ENCODE peak calls at places on chromosomes 4 and X, in nine cellular contexts. One of them, this sample, is unnamed.

GRCh38 chr4:149531861-149532260 is 283.8 kb downstream of the IQCM start:
- DNase-seq in AG04449: no peak
- DNase-seq in B cell: no peak
- DNase-seq in endothelial cell: no peak
- DNase-seq in stimulated activated CD8-positive, alpha-beta memory T cell treated with anti-CD3 and anti-CD28 coated beads, Interleukin-4, amount 100 ng/mL, for 4 hours: no peak
- DNase-seq in hippocampal formation: no peak
- DNase-seq in stimulated activated CD4-positive, alpha-beta T cell treated with anti-CD3 and anti-CD28 coated beads, TNF-alpha, amount 100 ng/mL, for 48 hours: no peak
- DNase-seq in tibial nerve: no peak
- DNase-seq in T-helper 2 cell: no peak
- DNase-seq in this sample: no peak

GRCh38 chrX:32966956-32967355 is 244.4 kb downstream of the DMD start:
- DNase-seq in AG04449: no peak
- DNase-seq in B cell: no peak
- DNase-seq in endothelial cell: no peak
- DNase-seq in stimulated activated CD8-positive, alpha-beta memory T cell treated with anti-CD3 and anti-CD28 coated beads, Interleukin-4, amount 100 ng/mL, for 4 hours: no peak
- DNase-seq in hippocampal formation: no peak
- DNase-seq in stimulated activated CD4-positive, alpha-beta T cell treated with anti-CD3 and anti-CD28 coated beads, TNF-alpha, amount 100 ng/mL, for 48 hours: no peak
- DNase-seq in tibial nerve: no peak
- DNase-seq in T-helper 2 cell: no peak
- DNase-seq in this sample: no peak

GRCh38 chr4:56186808-56187523 is 200.3 kb downstream of the AASDH start:
- DNase-seq in AG04449: no peak
- DNase-seq in B cell: no peak
- DNase-seq in endothelial cell: no peak
- DNase-seq in stimulated activated CD8-positive, alpha-beta memory T cell treated with anti-CD3 and anti-CD28 coated beads, Interleukin-4, amount 100 ng/mL, for 4 hours: no peak
- DNase-seq in hippocampal formation: no peak
- DNase-seq in stimulated activated CD4-positive, alpha-beta T cell treated with anti-CD3 and anti-CD28 coated beads, TNF-alpha, amount 100 ng/mL, for 48 hours: no peak
- DNase-seq in tibial nerve: no peak
- DNase-seq in T-helper 2 cell: no peak
- DNase-seq in this sample: no peak

GRCh38 chrX:152904151-152905080 is 6.5 kb downstream of the ZNF185 start:
- DNase-seq in AG04449: peak
- DNase-seq in B cell: no peak
- DNase-seq in endothelial cell: peak
- DNase-seq in stimulated activated CD8-positive, alpha-beta memory T cell treated with anti-CD3 and anti-CD28 coated beads, Interleukin-4, amount 100 ng/mL, for 4 hours: no peak
- DNase-seq in hippocampal formation: no peak
- DNase-seq in stimulated activated CD4-positive, alpha-beta T cell treated with anti-CD3 and anti-CD28 coated beads, TNF-alpha, amount 100 ng/mL, for 48 hours: no peak
- DNase-seq in tibial nerve: peak
- DNase-seq in T-helper 2 cell: no peak
- DNase-seq in this sample: no peak

GRCh38 chr4:156931267-156931666 is 40.3 kb downstream of the PDGFC start:
- DNase-seq in AG04449: no peak
- DNase-seq in B cell: no peak
- DNase-seq in endothelial cell: no peak
- DNase-seq in stimulated activated CD8-positive, alpha-beta memory T cell treated with anti-CD3 and anti-CD28 coated beads, Interleukin-4, amount 100 ng/mL, for 4 hours: no peak
- DNase-seq in hippocampal formation: no peak
- DNase-seq in stimulated activated CD4-positive, alpha-beta T cell treated with anti-CD3 and anti-CD28 coated beads, TNF-alpha, amount 100 ng/mL, for 48 hours: no peak
- DNase-seq in tibial nerve: no peak
- DNase-seq in T-helper 2 cell: no peak
- DNase-seq in this sample: no peak

GRCh38 chr4:7817877-7818675 is 121.6 kb downstream of the AFAP1 start:
- DNase-seq in AG04449: no peak
- DNase-seq in B cell: no peak
- DNase-seq in endothelial cell: no peak
- DNase-seq in stimulated activated CD8-positive, alpha-beta memory T cell treated with anti-CD3 and anti-CD28 coated beads, Interleukin-4, amount 100 ng/mL, for 4 hours: no peak
- DNase-seq in hippocampal formation: peak
- DNase-seq in stimulated activated CD4-positive, alpha-beta T cell treated with anti-CD3 and anti-CD28 coated beads, TNF-alpha, amount 100 ng/mL, for 48 hours: no peak
- DNase-seq in tibial nerve: no peak
- DNase-seq in T-helper 2 cell: no peak
- DNase-seq in this sample: no peak

GRCh38 chrX:9856596-9856995 is 70.4 kb downstream of the SHROOM2 start:
- DNase-seq in AG04449: no peak
- DNase-seq in B cell: no peak
- DNase-seq in endothelial cell: no peak
- DNase-seq in stimulated activated CD8-positive, alpha-beta memory T cell treated with anti-CD3 and anti-CD28 coated beads, Interleukin-4, amount 100 ng/mL, for 4 hours: no peak
- DNase-seq in hippocampal formation: no peak
- DNase-seq in stimulated activated CD4-positive, alpha-beta T cell treated with anti-CD3 and anti-CD28 coated beads, TNF-alpha, amount 100 ng/mL, for 48 hours: no peak
- DNase-seq in tibial nerve: no peak
- DNase-seq in T-helper 2 cell: no peak
- DNase-seq in this sample: no peak

GRCh38 chrX:122591546-122591945 is 592.5 kb upstream of the GRIA3 start:
- DNase-seq in AG04449: no peak
- DNase-seq in B cell: no peak
- DNase-seq in endothelial cell: no peak
- DNase-seq in stimulated activated CD8-positive, alpha-beta memory T cell treated with anti-CD3 and anti-CD28 coated beads, Interleukin-4, amount 100 ng/mL, for 4 hours: no peak
- DNase-seq in hippocampal formation: no peak
- DNase-seq in stimulated activated CD4-positive, alpha-beta T cell treated with anti-CD3 and anti-CD28 coated beads, TNF-alpha, amount 100 ng/mL, for 48 hours: no peak
- DNase-seq in tibial nerve: no peak
- DNase-seq in T-helper 2 cell: no peak
- DNase-seq in this sample: no peak

GRCh38 chrX:132092439-132093065 is 35.3 kb downstream of the FRMD7 start:
- DNase-seq in AG04449: no peak
- DNase-seq in B cell: peak
- DNase-seq in endothelial cell: peak
- DNase-seq in stimulated activated CD8-positive, alpha-beta memory T cell treated with anti-CD3 and anti-CD28 coated beads, Interleukin-4, amount 100 ng/mL, for 4 hours: peak
- DNase-seq in hippocampal formation: peak
- DNase-seq in stimulated activated CD4-positive, alpha-beta T cell treated with anti-CD3 and anti-CD28 coated beads, TNF-alpha, amount 100 ng/mL, for 48 hours: peak
- DNase-seq in tibial nerve: peak
- DNase-seq in T-helper 2 cell: peak
- DNase-seq in this sample: peak

GRCh38 chr4:184416913-184417734 is 57.2 kb downstream of the IRF2 start:
- DNase-seq in AG04449: no peak
- DNase-seq in B cell: no peak
- DNase-seq in endothelial cell: no peak
- DNase-seq in stimulated activated CD8-positive, alpha-beta memory T cell treated with anti-CD3 and anti-CD28 coated beads, Interleukin-4, amount 100 ng/mL, for 4 hours: no peak
- DNase-seq in hippocampal formation: no peak
- DNase-seq in stimulated activated CD4-positive, alpha-beta T cell treated with anti-CD3 and anti-CD28 coated beads, TNF-alpha, amount 100 ng/mL, for 48 hours: peak
- DNase-seq in tibial nerve: no peak
- DNase-seq in T-helper 2 cell: peak
- DNase-seq in this sample: peak

GRCh38 chr4:17807446-17807845 is 3.1 kb downstream of the DCAF16 start:
- DNase-seq in AG04449: no peak
- DNase-seq in B cell: no peak
- DNase-seq in endothelial cell: no peak
- DNase-seq in stimulated activated CD8-positive, alpha-beta memory T cell treated with anti-CD3 and anti-CD28 coated beads, Interleukin-4, amount 100 ng/mL, for 4 hours: no peak
- DNase-seq in hippocampal formation: no peak
- DNase-seq in stimulated activated CD4-positive, alpha-beta T cell treated with anti-CD3 and anti-CD28 coated beads, TNF-alpha, amount 100 ng/mL, for 48 hours: no peak
- DNase-seq in tibial nerve: no peak
- DNase-seq in T-helper 2 cell: no peak
- DNase-seq in this sample: no peak

GRCh38 chr4:74660866-74661265 is 133.5 kb downstream of the BTC start:
- DNase-seq in AG04449: no peak
- DNase-seq in B cell: no peak
- DNase-seq in endothelial cell: no peak
- DNase-seq in stimulated activated CD8-positive, alpha-beta memory T cell treated with anti-CD3 and anti-CD28 coated beads, Interleukin-4, amount 100 ng/mL, for 4 hours: no peak
- DNase-seq in hippocampal formation: no peak
- DNase-seq in stimulated activated CD4-positive, alpha-beta T cell treated with anti-CD3 and anti-CD28 coated beads, TNF-alpha, amount 100 ng/mL, for 48 hours: no peak
- DNase-seq in tibial nerve: no peak
- DNase-seq in T-helper 2 cell: no peak
- DNase-seq in this sample: no peak

GRCh38 chrX:14013074-14013473 is 16.6 kb downstream of the GEMIN8 start:
- DNase-seq in AG04449: no peak
- DNase-seq in B cell: no peak
- DNase-seq in endothelial cell: no peak
- DNase-seq in stimulated activated CD8-positive, alpha-beta memory T cell treated with anti-CD3 and anti-CD28 coated beads, Interleukin-4, amount 100 ng/mL, for 4 hours: no peak
- DNase-seq in hippocampal formation: no peak
- DNase-seq in stimulated activated CD4-positive, alpha-beta T cell treated with anti-CD3 and anti-CD28 coated beads, TNF-alpha, amount 100 ng/mL, for 48 hours: no peak
- DNase-seq in tibial nerve: no peak
- DNase-seq in T-helper 2 cell: no peak
- DNase-seq in this sample: no peak

GRCh38 chr4:165016971-165017370 is 14.8 kb upstream of the TRIM60 start:
- DNase-seq in AG04449: no peak
- DNase-seq in B cell: no peak
- DNase-seq in endothelial cell: peak
- DNase-seq in stimulated activated CD8-positive, alpha-beta memory T cell treated with anti-CD3 and anti-CD28 coated beads, Interleukin-4, amount 100 ng/mL, for 4 hours: no peak
- DNase-seq in hippocampal formation: no peak
- DNase-seq in stimulated activated CD4-positive, alpha-beta T cell treated with anti-CD3 and anti-CD28 coated beads, TNF-alpha, amount 100 ng/mL, for 48 hours: no peak
- DNase-seq in tibial nerve: no peak
- DNase-seq in T-helper 2 cell: no peak
- DNase-seq in this sample: no peak

GRCh38 chrX:15911729-15912550 is 57.3 kb upstream of the AP1S2 start:
- DNase-seq in AG04449: no peak
- DNase-seq in B cell: no peak
- DNase-seq in endothelial cell: no peak
- DNase-seq in stimulated activated CD8-positive, alpha-beta memory T cell treated with anti-CD3 and anti-CD28 coated beads, Interleukin-4, amount 100 ng/mL, for 4 hours: no peak
- DNase-seq in hippocampal formation: no peak
- DNase-seq in stimulated activated CD4-positive, alpha-beta T cell treated with anti-CD3 and anti-CD28 coated beads, TNF-alpha, amount 100 ng/mL, for 48 hours: no peak
- DNase-seq in tibial nerve: no peak
- DNase-seq in T-helper 2 cell: no peak
- DNase-seq in this sample: no peak

GRCh38 chr4:136811496-136812077 is 720.7 kb downstream of the PCDH18 start:
- DNase-seq in AG04449: no peak
- DNase-seq in B cell: no peak
- DNase-seq in endothelial cell: no peak
- DNase-seq in stimulated activated CD8-positive, alpha-beta memory T cell treated with anti-CD3 and anti-CD28 coated beads, Interleukin-4, amount 100 ng/mL, for 4 hours: no peak
- DNase-seq in hippocampal formation: no peak
- DNase-seq in stimulated activated CD4-positive, alpha-beta T cell treated with anti-CD3 and anti-CD28 coated beads, TNF-alpha, amount 100 ng/mL, for 48 hours: no peak
- DNase-seq in tibial nerve: no peak
- DNase-seq in T-helper 2 cell: no peak
- DNase-seq in this sample: no peak

GRCh38 chr4:181569553-181569952 is 673.6 kb upstream of the TENM3 start:
- DNase-seq in AG04449: peak
- DNase-seq in B cell: no peak
- DNase-seq in endothelial cell: no peak
- DNase-seq in stimulated activated CD8-positive, alpha-beta memory T cell treated with anti-CD3 and anti-CD28 coated beads, Interleukin-4, amount 100 ng/mL, for 4 hours: no peak
- DNase-seq in hippocampal formation: peak
- DNase-seq in stimulated activated CD4-positive, alpha-beta T cell treated with anti-CD3 and anti-CD28 coated beads, TNF-alpha, amount 100 ng/mL, for 48 hours: no peak
- DNase-seq in tibial nerve: no peak
- DNase-seq in T-helper 2 cell: no peak
- DNase-seq in this sample: no peak

GRCh38 chrX:151177141-151178027 is 1.0 kb downstream of the GPR50 start:
- DNase-seq in AG04449: no peak
- DNase-seq in B cell: no peak
- DNase-seq in endothelial cell: peak
- DNase-seq in stimulated activated CD8-positive, alpha-beta memory T cell treated with anti-CD3 and anti-CD28 coated beads, Interleukin-4, amount 100 ng/mL, for 4 hours: no peak
- DNase-seq in hippocampal formation: no peak
- DNase-seq in stimulated activated CD4-positive, alpha-beta T cell treated with anti-CD3 and anti-CD28 coated beads, TNF-alpha, amount 100 ng/mL, for 48 hours: no peak
- DNase-seq in tibial nerve: no peak
- DNase-seq in T-helper 2 cell: no peak
- DNase-seq in this sample: no peak

GRCh38 chr4:26219206-26219605 is 101.6 kb upstream of the RBPJ start:
- DNase-seq in AG04449: no peak
- DNase-seq in B cell: no peak
- DNase-seq in endothelial cell: no peak
- DNase-seq in stimulated activated CD8-positive, alpha-beta memory T cell treated with anti-CD3 and anti-CD28 coated beads, Interleukin-4, amount 100 ng/mL, for 4 hours: no peak
- DNase-seq in hippocampal formation: no peak
- DNase-seq in stimulated activated CD4-positive, alpha-beta T cell treated with anti-CD3 and anti-CD28 coated beads, TNF-alpha, amount 100 ng/mL, for 48 hours: no peak
- DNase-seq in tibial nerve: no peak
- DNase-seq in T-helper 2 cell: no peak
- DNase-seq in this sample: no peak

GRCh38 chrX:46165411-46165810 is 379.8 kb downstream of the ZNF674 start:
- DNase-seq in AG04449: peak
- DNase-seq in B cell: no peak
- DNase-seq in endothelial cell: no peak
- DNase-seq in stimulated activated CD8-positive, alpha-beta memory T cell treated with anti-CD3 and anti-CD28 coated beads, Interleukin-4, amount 100 ng/mL, for 4 hours: no peak
- DNase-seq in hippocampal formation: no peak
- DNase-seq in stimulated activated CD4-positive, alpha-beta T cell treated with anti-CD3 and anti-CD28 coated beads, TNF-alpha, amount 100 ng/mL, for 48 hours: no peak
- DNase-seq in tibial nerve: no peak
- DNase-seq in T-helper 2 cell: no peak
- DNase-seq in this sample: no peak

GRCh38 chrX:123267220-123267619 is 83.1 kb downstream of the GRIA3 start:
- DNase-seq in AG04449: peak
- DNase-seq in B cell: no peak
- DNase-seq in endothelial cell: no peak
- DNase-seq in stimulated activated CD8-positive, alpha-beta memory T cell treated with anti-CD3 and anti-CD28 coated beads, Interleukin-4, amount 100 ng/mL, for 4 hours: no peak
- DNase-seq in hippocampal formation: no peak
- DNase-seq in stimulated activated CD4-positive, alpha-beta T cell treated with anti-CD3 and anti-CD28 coated beads, TNF-alpha, amount 100 ng/mL, for 48 hours: no peak
- DNase-seq in tibial nerve: no peak
- DNase-seq in T-helper 2 cell: no peak
- DNase-seq in this sample: no peak

GRCh38 chr4:78265006-78265405 is 207.9 kb downstream of the FRAS1 start:
- DNase-seq in AG04449: no peak
- DNase-seq in B cell: no peak
- DNase-seq in endothelial cell: no peak
- DNase-seq in stimulated activated CD8-positive, alpha-beta memory T cell treated with anti-CD3 and anti-CD28 coated beads, Interleukin-4, amount 100 ng/mL, for 4 hours: no peak
- DNase-seq in hippocampal formation: no peak
- DNase-seq in stimulated activated CD4-positive, alpha-beta T cell treated with anti-CD3 and anti-CD28 coated beads, TNF-alpha, amount 100 ng/mL, for 48 hours: no peak
- DNase-seq in tibial nerve: no peak
- DNase-seq in T-helper 2 cell: no peak
- DNase-seq in this sample: no peak

GRCh38 chrX:53089224-53089842 is 4.6 kb upstream of the KANTR start:
- DNase-seq in AG04449: no peak
- DNase-seq in B cell: no peak
- DNase-seq in endothelial cell: no peak
- DNase-seq in stimulated activated CD8-positive, alpha-beta memory T cell treated with anti-CD3 and anti-CD28 coated beads, Interleukin-4, amount 100 ng/mL, for 4 hours: no peak
- DNase-seq in hippocampal formation: peak
- DNase-seq in stimulated activated CD4-positive, alpha-beta T cell treated with anti-CD3 and anti-CD28 coated beads, TNF-alpha, amount 100 ng/mL, for 48 hours: no peak
- DNase-seq in tibial nerve: no peak
- DNase-seq in T-helper 2 cell: peak
- DNase-seq in this sample: no peak